ENCODE peak calls at places on chromosomes 1 and 21, in nine cellular contexts. A, D, J, V, U, O, H, T and F are unnamed samples.

GRCh38 chr1:155062702-155063411 is 683 bp upstream of the EFNA4 start:
- DNase-seq in A (peak), D (no peak), J (peak), V (peak), U (no peak), O (peak), H (peak), T (peak), F (no peak)

GRCh38 chr21:35779690-35780570 is 280.4 kb downstream of the SETD4 start:
- DNase-seq in A (no peak), D (no peak), J (no peak), V (no peak), U (no peak), O (no peak), H (no peak), T (no peak), F (no peak)

GRCh38 chr1:4794020-4794780 is 139.8 kb downstream of the AJAP1 start:
- DNase-seq in A (no peak), D (no peak), J (no peak), V (no peak), U (no peak), O (no peak), H (no peak), T (peak), F (no peak)

GRCh38 chr1:906532-907420 is 16.9 kb upstream of the SAMD11 start:
- DNase-seq in A (no peak), D (peak), J (peak), V (no peak), U (no peak), O (peak), H (peak), T (peak), F (no peak)

GRCh38 chr1:162856260-162856659 is 4.7 kb downstream of the CCDC190 start:
- DNase-seq in A (no peak), D (no peak), J (no peak), V (no peak), U (no peak), O (no peak), H (no peak), T (no peak), F (no peak)

GRCh38 chr21:42120056-42120903 is 49.2 kb downstream of the UMODL1 start:
- DNase-seq in A (no peak), D (no peak), J (no peak), V (no peak), U (no peak), O (no peak), H (peak), T (no peak), F (no peak)

GRCh38 chr21:27359141-27359540 is 392.3 kb upstream of the ADAMTS5 start:
- DNase-seq in A (no peak), D (no peak), J (no peak), V (no peak), U (no peak), O (no peak), H (no peak), T (no peak), F (no peak)

GRCh38 chr1:193183019-193183643 is 3.3 kb downstream of the B3GALT2 start:
- DNase-seq in A (no peak), D (no peak), J (no peak), V (no peak), U (no peak), O (no peak), H (no peak), T (peak), F (no peak)

GRCh38 chr1:143694085-143694484 is 277.7 kb downstream of the FAM72C start:
- DNase-seq in A (no peak), D (no peak), J (no peak), V (no peak), U (no peak), O (no peak), H (no peak), T (no peak), F (no peak)

GRCh38 chr1:39639333-39640130 is at the start of gene HEYL:
- DNase-seq in A (peak), D (no peak), J (peak), V (peak), U (no peak), O (peak), H (peak), T (no peak), F (peak)

GRCh38 chr1:167635233-167635648 is 5.2 kb downstream of the RCSD1 start:
- DNase-seq in A (no peak), D (no peak), J (peak), V (no peak), U (peak), O (no peak), H (no peak), T (no peak), F (peak)

GRCh38 chr1:144101397-144102050 is 129.7 kb upstream of the FAM72C start:
- DNase-seq in A (no peak), D (peak), J (peak), V (peak), U (peak), O (peak), H (peak), T (no peak), F (peak)

GRCh38 chr1:30345525-30346145 is 377.8 kb downstream of the MATN1 start:
- DNase-seq in A (no peak), D (no peak), J (no peak), V (no peak), U (no peak), O (no peak), H (no peak), T (no peak), F (no peak)

GRCh38 chr1:93448983-93449805 is 1.3 kb downstream of the FNBP1L start:
- DNase-seq in A (peak), D (no peak), J (peak), V (no peak), U (no peak), O (peak), H (peak), T (peak), F (no peak)

GRCh38 chr1:154386643-154387352 is 18.3 kb upstream of the IL6R start:
- DNase-seq in A (no peak), D (no peak), J (no peak), V (no peak), U (no peak), O (no peak), H (peak), T (no peak), F (no peak)

GRCh38 chr1:156627313-156627880 is 8.2 kb downstream of the HAPLN2 start:
- DNase-seq in A (peak), D (no peak), J (no peak), V (peak), U (no peak), O (peak), H (peak), T (peak), F (no peak)

GRCh38 chr1:234533034-234533571 is 54.1 kb upstream of the TARBP1 start:
- DNase-seq in A (no peak), D (peak), J (no peak), V (peak), U (no peak), O (no peak), H (peak), T (no peak), F (peak)

GRCh38 chr1:188719735-188720134 is 1757.9 kb downstream of the BRINP3 start:
- DNase-seq in A (no peak), D (no peak), J (no peak), V (no peak), U (no peak), O (no peak), H (no peak), T (no peak), F (no peak)
- TF ChIP-seq EP300 in A (no peak), D (no peak), J (no peak), V (no peak), U (no peak), O (no peak), H (no peak), T (no peak), F (no peak)

GRCh38 chr1:109983380-109984189 is 980 bp upstream of the AHCYL1 start:
- DNase-seq in A (no peak), D (no peak), J (no peak), V (peak), U (no peak), O (no peak), H (no peak), T (no peak), F (no peak)
- H3K27ac ChIP-seq in A (peak), D (peak), J (no peak), V (peak), U (peak), O (peak), H (peak), T (no peak), F (peak)

GRCh38 chr1:172431721-172432192 is 11.3 kb downstream of the C1orf105 start:
- DNase-seq in A (no peak), D (no peak), J (no peak), V (no peak), U (no peak), O (peak), H (peak), T (no peak), F (no peak)
- TF ChIP-seq CTCF in A (no peak), D (no peak), J (no peak), V (no peak), U (no peak), O (no peak), H (no peak), T (no peak), F (no peak)

GRCh38 chr1:53062731-53063591 is 948 bp downstream of the PODN start:
- DNase-seq in A (no peak), D (no peak), J (peak), V (no peak), U (no peak), O (no peak), H (no peak), T (peak), F (no peak)

GRCh38 chr1:53061859-53062714 is at the start of gene PODN:
- DNase-seq in A (no peak), D (no peak), J (peak), V (peak), U (peak), O (no peak), H (no peak), T (peak), F (peak)

GRCh38 chr1:53065391-53065790 is 3.4 kb downstream of the PODN start:
- DNase-seq in A (no peak), D (no peak), J (peak), V (no peak), U (no peak), O (no peak), H (no peak), T (no peak), F (peak)

GRCh38 chr1:53066433-53066832 is 4.4 kb downstream of the PODN start:
- DNase-seq in A (no peak), D (peak), J (no peak), V (no peak), U (no peak), O (peak), H (no peak), T (peak), F (peak)

DNA sequence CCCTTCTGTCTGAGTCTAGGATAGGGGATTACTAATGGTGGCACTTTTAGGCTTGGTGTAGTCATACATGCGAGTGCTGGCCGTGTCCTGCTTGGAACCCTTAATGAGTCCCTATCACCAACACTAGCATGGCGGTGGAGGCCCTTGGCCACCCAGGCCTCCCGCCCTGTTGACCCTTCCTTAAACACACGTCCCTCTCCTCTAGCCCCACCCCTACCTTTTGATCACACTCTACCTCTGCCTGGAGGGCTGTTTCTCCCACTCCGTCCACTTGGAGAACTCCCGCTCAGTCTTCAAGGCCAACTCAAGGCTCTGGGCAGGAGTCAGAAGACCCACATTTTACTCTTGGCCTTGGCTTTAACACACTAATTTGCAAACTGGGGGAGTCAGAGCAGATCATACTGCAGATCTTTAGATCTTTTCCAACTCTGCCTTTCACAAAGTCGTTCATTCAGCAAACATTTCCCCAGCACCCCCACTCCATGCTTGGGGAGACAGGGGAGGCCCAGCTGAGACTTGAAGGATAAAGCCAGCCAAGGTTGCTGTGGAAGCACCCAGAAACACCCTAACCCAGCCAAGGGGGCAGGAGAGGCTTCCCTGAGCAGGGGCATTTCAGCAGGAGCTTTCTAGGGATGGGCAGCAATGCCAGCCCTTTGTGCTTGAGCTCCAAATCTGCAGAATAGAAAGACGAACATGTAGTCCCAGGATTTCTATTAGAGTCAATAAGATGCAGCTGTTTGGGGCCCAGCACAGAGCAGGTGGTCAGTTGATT is 1.9 kb downstream of the PODN start:
- DNase-seq in A (no peak), D (no peak), J (peak), V (no peak), U (no peak), O (no peak), H (no peak), T (peak), F (no peak)
- TF ChIP-seq EP300 in A (no peak), D (no peak), J (no peak), V (no peak), U (no peak), O (no peak), H (no peak), T (no peak), F (no peak)

GRCh38 chr1:180912211-180912800 is 391 bp upstream of the KIAA1614 start:
- DNase-seq in A (no peak), D (peak), J (peak), V (no peak), U (no peak), O (no peak), H (no peak), T (no peak), F (peak)

GRCh38 chr1:180909462-180909976 is 3.2 kb upstream of the KIAA1614 start:
- DNase-seq in A (no peak), D (no peak), J (peak), V (no peak), U (no peak), O (no peak), H (no peak), T (no peak), F (no peak)

GRCh38 chr1:180912801-180913616 is at the start of gene KIAA1614:
- DNase-seq in A (no peak), D (peak), J (peak), V (no peak), U (no peak), O (no peak), H (no peak), T (peak), F (peak)

GRCh38 chr1:180909005-180909414 is 3.7 kb upstream of the KIAA1614 start:
- DNase-seq in A (no peak), D (peak), J (peak), V (no peak), U (no peak), O (no peak), H (no peak), T (peak), F (no peak)

GRCh38 chr1:180911640-180912161 is 996 bp upstream of the KIAA1614 start:
- DNase-seq in A (no peak), D (peak), J (no peak), V (no peak), U (no peak), O (no peak), H (no peak), T (peak), F (peak)
- H3K27ac ChIP-seq in A (no peak), D (peak), J (no peak), V (peak), U (peak), O (peak), H (peak), T (no peak), F (peak)

DNA sequence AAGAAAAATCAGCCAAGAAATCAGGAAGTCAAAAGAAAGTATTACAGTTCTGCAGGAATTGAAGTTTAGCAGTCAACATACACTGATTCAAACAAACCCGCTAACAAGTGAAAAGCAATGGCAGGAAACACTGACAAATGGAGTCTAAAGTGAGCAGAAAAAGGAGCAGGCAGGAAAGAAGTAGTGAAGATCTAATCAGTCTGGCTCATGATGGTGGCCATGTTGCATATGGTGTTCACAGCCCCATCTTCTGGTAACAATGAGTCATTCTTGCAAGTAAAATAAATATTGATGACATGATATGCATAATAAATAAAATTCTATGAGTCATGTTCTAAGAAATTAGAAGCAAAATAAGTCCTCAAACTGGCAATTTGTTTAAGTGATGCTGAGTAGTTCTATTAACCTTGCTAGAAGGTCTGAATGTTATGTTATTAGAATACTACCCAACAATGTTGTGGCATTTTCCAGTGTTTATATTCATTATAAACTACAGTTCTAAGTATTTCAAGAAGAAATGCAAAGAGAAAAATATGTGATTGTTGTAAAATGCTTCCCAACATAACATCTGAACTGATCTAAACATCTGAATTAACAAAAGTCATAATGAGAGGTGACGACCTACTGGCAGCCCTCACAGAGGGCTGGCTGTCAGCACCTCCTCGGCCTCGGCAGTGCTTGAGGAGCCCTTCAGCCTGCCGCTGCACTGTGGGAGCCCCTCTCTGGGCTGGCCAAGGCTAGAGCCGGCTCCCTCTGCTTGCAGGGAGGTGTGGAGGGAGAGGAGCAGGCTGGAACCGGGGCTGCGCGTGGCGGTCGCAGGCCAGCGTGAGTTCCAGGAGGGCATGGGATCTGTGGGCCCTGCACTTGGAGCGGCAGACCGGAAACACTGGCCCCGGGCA is 5.7 kb upstream of the ACBD6 start:
- DNase-seq in A (no peak), D (no peak), J (no peak), V (no peak), U (no peak), O (no peak), H (no peak), T (peak), F (no peak)
- TF ChIP-seq CTCF in A (no peak), D (no peak), J (no peak), V (no peak), U (no peak), O (no peak), H (no peak), T (peak), F (no peak)

GRCh38 chr1:175287849-175288248 is 95.3 kb upstream of the KIAA0040 start:
- DNase-seq in A (no peak), D (no peak), J (no peak), V (no peak), U (no peak), O (no peak), H (no peak), T (no peak), F (no peak)

GRCh38 chr1:175287377-175287776 is 94.8 kb upstream of the KIAA0040 start:
- DNase-seq in A (no peak), D (no peak), J (no peak), V (no peak), U (no peak), O (no peak), H (peak), T (no peak), F (no peak)
- TF ChIP-seq EP300 in A (no peak), D (no peak), J (no peak), V (no peak), U (no peak), O (no peak), H (no peak), T (no peak), F (no peak)

DNA sequence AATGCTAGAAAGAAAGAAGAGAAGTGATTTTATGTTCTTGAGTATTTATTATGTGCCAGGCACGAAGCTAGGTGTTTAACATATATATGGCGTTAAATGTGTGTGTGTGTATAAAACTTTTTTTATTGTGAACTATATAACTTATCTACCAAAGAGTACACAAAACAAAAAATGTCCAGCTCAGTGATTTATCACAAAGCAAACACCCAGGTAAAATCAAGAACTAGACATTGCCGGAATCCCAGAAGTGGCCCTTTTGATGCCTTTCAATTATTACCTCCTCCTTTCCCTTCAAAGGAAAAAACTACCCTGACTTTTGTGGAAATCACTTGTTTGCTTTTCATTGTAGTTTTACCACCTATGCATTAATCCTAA is 40.5 kb upstream of the ZNF648 start:
- DNase-seq in A (no peak), D (no peak), J (no peak), V (no peak), U (peak), O (no peak), H (no peak), T (no peak), F (no peak)
- H3K27ac ChIP-seq in A (no peak), D (no peak), J (peak), V (no peak), U (no peak), O (peak), H (no peak), T (no peak), F (no peak)